ENCODE peak calls at places on chromosomes 1 and 21, in ten cellular contexts. One of them, this sample, is unnamed. For H3K9me3, the result is how much of the 10 kb centered on the place peaks cover.

GRCh38 chr1:93416183-93416582 is 31.7 kb upstream of the FNBP1L start:
- DNase-seq in GM12878: no peak
- DNase-seq in body of pancreas: no peak
- DNase-seq in SK-N-SH: no peak
- DNase-seq in pancreas: no peak
- DNase-seq in astrocyte: no peak
- DNase-seq in heart right ventricle: no peak
- DNase-seq in psoas muscle: no peak
- DNase-seq in heart left ventricle: no peak
- DNase-seq in prostate gland: no peak
- DNase-seq in this sample: no peak

GRCh38 chr1:111593403-111594127 is 26.0 kb upstream of the RAP1A start:
- DNase-seq in GM12878: no peak
- DNase-seq in SK-N-SH: peak
- DNase-seq in astrocyte: peak
- DNase-seq in body of pancreas: no peak
- DNase-seq in heart right ventricle: no peak
- DNase-seq in prostate gland: no peak
- DNase-seq in psoas muscle: no peak
- DNase-seq in heart left ventricle: peak
- DNase-seq in pancreas: no peak
- DNase-seq in this sample: no peak

GRCh38 chr21:14383596-14384210 is 757 bp upstream of the HSPA13 start:
- DNase-seq in pancreas: no peak
- DNase-seq in heart left ventricle: no peak
- DNase-seq in heart right ventricle: no peak
- DNase-seq in prostate gland: no peak
- DNase-seq in body of pancreas: peak
- DNase-seq in GM12878: peak
- DNase-seq in psoas muscle: no peak
- DNase-seq in SK-N-SH: no peak
- DNase-seq in astrocyte: peak
- DNase-seq in this sample: no peak

GRCh38 chr1:104648269-104648691 is 898.6 kb downstream of the AMY1C start:
- DNase-seq in astrocyte: no peak
- DNase-seq in pancreas: no peak
- DNase-seq in heart right ventricle: no peak
- DNase-seq in heart left ventricle: no peak
- DNase-seq in prostate gland: no peak
- DNase-seq in body of pancreas: no peak
- DNase-seq in psoas muscle: no peak
- DNase-seq in GM12878: no peak
- DNase-seq in SK-N-SH: peak
- DNase-seq in this sample: no peak

GRCh38 chr1:235730007-235730406 is 80.4 kb upstream of the GNG4 start:
- DNase-seq in pancreas: no peak
- DNase-seq in psoas muscle: no peak
- DNase-seq in prostate gland: no peak
- DNase-seq in heart right ventricle: no peak
- DNase-seq in astrocyte: no peak
- DNase-seq in GM12878: no peak
- DNase-seq in heart left ventricle: no peak
- DNase-seq in SK-N-SH: no peak
- DNase-seq in body of pancreas: no peak
- DNase-seq in this sample: no peak

GRCh38 chr1:89821322-89822108 is 683 bp downstream of the LRRC8D start:
- DNase-seq in body of pancreas: peak
- DNase-seq in pancreas: peak
- DNase-seq in prostate gland: peak
- DNase-seq in astrocyte: no peak
- DNase-seq in heart right ventricle: peak
- DNase-seq in psoas muscle: peak
- DNase-seq in heart left ventricle: peak
- DNase-seq in SK-N-SH: peak
- DNase-seq in GM12878: no peak
- DNase-seq in this sample: peak

GRCh38 chr1:145786271-145786670 is 37.6 kb downstream of the RNF115 start:
- DNase-seq in prostate gland: no peak
- DNase-seq in body of pancreas: no peak
- DNase-seq in astrocyte: no peak
- DNase-seq in GM12878: no peak
- DNase-seq in SK-N-SH: no peak
- DNase-seq in pancreas: no peak
- DNase-seq in heart right ventricle: no peak
- DNase-seq in psoas muscle: no peak
- DNase-seq in heart left ventricle: no peak
- DNase-seq in this sample: no peak

GRCh38 chr1:241639653-241640148 is 468 bp downstream of the CHML start:
- DNase-seq in pancreas: no peak
- DNase-seq in body of pancreas: peak
- DNase-seq in heart right ventricle: peak
- DNase-seq in prostate gland: peak
- DNase-seq in psoas muscle: peak
- DNase-seq in SK-N-SH: peak
- DNase-seq in heart left ventricle: peak
- DNase-seq in GM12878: no peak
- DNase-seq in astrocyte: peak
- DNase-seq in this sample: peak

GRCh38 chr1:219755234-219755633 is 142.3 kb upstream of the ZC3H11B start:
- DNase-seq in heart left ventricle: no peak
- DNase-seq in prostate gland: no peak
- DNase-seq in psoas muscle: no peak
- DNase-seq in heart right ventricle: no peak
- DNase-seq in SK-N-SH: no peak
- DNase-seq in pancreas: no peak
- DNase-seq in astrocyte: no peak
- DNase-seq in body of pancreas: no peak
- DNase-seq in GM12878: no peak
- DNase-seq in this sample: no peak

GRCh38 chr1:219751870-219752269 is 139.0 kb upstream of the ZC3H11B start:
- DNase-seq in psoas muscle: no peak
- DNase-seq in SK-N-SH: no peak
- DNase-seq in GM12878: no peak
- DNase-seq in prostate gland: no peak
- DNase-seq in heart left ventricle: no peak
- DNase-seq in heart right ventricle: no peak
- DNase-seq in body of pancreas: no peak
- DNase-seq in pancreas: no peak
- DNase-seq in astrocyte: no peak
- DNase-seq in this sample: no peak

GRCh38 chr1:219757890-219758289 is 145.0 kb upstream of the ZC3H11B start:
- DNase-seq in psoas muscle: no peak
- DNase-seq in GM12878: no peak
- DNase-seq in heart left ventricle: peak
- DNase-seq in astrocyte: peak
- DNase-seq in SK-N-SH: peak
- DNase-seq in body of pancreas: no peak
- DNase-seq in heart right ventricle: peak
- DNase-seq in prostate gland: peak
- DNase-seq in pancreas: no peak
- DNase-seq in this sample: no peak

GRCh38 chr1:219752645-219753044 is 139.7 kb upstream of the ZC3H11B start:
- DNase-seq in prostate gland: no peak
- DNase-seq in psoas muscle: no peak
- DNase-seq in body of pancreas: no peak
- DNase-seq in heart right ventricle: no peak
- DNase-seq in pancreas: no peak
- DNase-seq in SK-N-SH: no peak
- DNase-seq in heart left ventricle: no peak
- DNase-seq in GM12878: no peak
- DNase-seq in astrocyte: no peak
- DNase-seq in this sample: no peak

DNA sequence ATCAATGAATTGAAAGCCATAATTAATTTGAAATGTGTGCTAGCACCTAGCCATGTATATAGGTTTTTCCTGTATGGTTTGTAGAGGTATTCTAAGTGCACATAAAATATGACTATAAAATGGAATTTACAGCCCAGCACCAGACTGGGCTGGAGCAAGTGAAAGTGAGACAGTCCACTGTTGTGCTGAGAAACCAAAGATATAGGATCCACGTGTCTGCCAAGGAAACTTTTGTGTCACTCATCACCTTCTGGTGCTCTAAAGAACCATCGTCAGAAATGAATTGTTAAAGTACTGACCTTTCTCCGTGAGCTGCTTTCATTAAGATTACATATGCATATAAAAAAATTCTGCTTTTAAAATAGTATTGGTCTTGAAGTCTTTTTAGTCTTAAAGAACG is 141.0 kb upstream of the ZC3H11B start:
- DNase-seq in pancreas: no peak
- DNase-seq in GM12878: no peak
- DNase-seq in SK-N-SH: no peak
- DNase-seq in prostate gland: no peak
- DNase-seq in heart right ventricle: no peak
- DNase-seq in psoas muscle: no peak
- DNase-seq in body of pancreas: no peak
- DNase-seq in heart left ventricle: no peak
- DNase-seq in astrocyte: no peak
- DNase-seq in this sample: no peak
- H3K27ac ChIP-seq in pancreas: no peak
- H3K27ac ChIP-seq in GM12878: no peak
- H3K27ac ChIP-seq in SK-N-SH: no peak
- H3K27ac ChIP-seq in prostate gland: no peak
- H3K27ac ChIP-seq in heart right ventricle: no peak
- H3K27ac ChIP-seq in psoas muscle: no peak
- H3K27ac ChIP-seq in body of pancreas: no peak
- H3K27ac ChIP-seq in heart left ventricle: peak
- H3K27ac ChIP-seq in astrocyte: no peak
- H3K27ac ChIP-seq in this sample: no peak

GRCh38 chr21:46100020-46100419 is 2.1 kb downstream of the COL6A2 start:
- DNase-seq in astrocyte: no peak
- DNase-seq in pancreas: no peak
- DNase-seq in SK-N-SH: no peak
- DNase-seq in prostate gland: no peak
- DNase-seq in body of pancreas: no peak
- DNase-seq in psoas muscle: no peak
- DNase-seq in heart right ventricle: no peak
- DNase-seq in heart left ventricle: no peak
- DNase-seq in GM12878: no peak
- DNase-seq in this sample: peak

GRCh38 chr21:46097826-46098286 is at the start of gene COL6A2:
- DNase-seq in body of pancreas: peak
- DNase-seq in astrocyte: no peak
- DNase-seq in heart right ventricle: peak
- DNase-seq in prostate gland: peak
- DNase-seq in pancreas: peak
- DNase-seq in SK-N-SH: peak
- DNase-seq in GM12878: no peak
- DNase-seq in heart left ventricle: peak
- DNase-seq in psoas muscle: peak
- DNase-seq in this sample: peak

GRCh38 chr21:46099476-46099875 is 1.6 kb downstream of the COL6A2 start:
- DNase-seq in body of pancreas: no peak
- DNase-seq in pancreas: peak
- DNase-seq in psoas muscle: peak
- DNase-seq in SK-N-SH: peak
- DNase-seq in prostate gland: peak
- DNase-seq in astrocyte: no peak
- DNase-seq in heart left ventricle: peak
- DNase-seq in GM12878: no peak
- DNase-seq in heart right ventricle: peak
- DNase-seq in this sample: peak

GRCh38 chr21:46096997-46097825 is 701 bp upstream of the COL6A2 start:
- DNase-seq in body of pancreas: no peak
- DNase-seq in SK-N-SH: no peak
- DNase-seq in psoas muscle: peak
- DNase-seq in prostate gland: peak
- DNase-seq in astrocyte: no peak
- DNase-seq in pancreas: peak
- DNase-seq in GM12878: no peak
- DNase-seq in heart left ventricle: peak
- DNase-seq in heart right ventricle: peak
- DNase-seq in this sample: peak

DNA sequence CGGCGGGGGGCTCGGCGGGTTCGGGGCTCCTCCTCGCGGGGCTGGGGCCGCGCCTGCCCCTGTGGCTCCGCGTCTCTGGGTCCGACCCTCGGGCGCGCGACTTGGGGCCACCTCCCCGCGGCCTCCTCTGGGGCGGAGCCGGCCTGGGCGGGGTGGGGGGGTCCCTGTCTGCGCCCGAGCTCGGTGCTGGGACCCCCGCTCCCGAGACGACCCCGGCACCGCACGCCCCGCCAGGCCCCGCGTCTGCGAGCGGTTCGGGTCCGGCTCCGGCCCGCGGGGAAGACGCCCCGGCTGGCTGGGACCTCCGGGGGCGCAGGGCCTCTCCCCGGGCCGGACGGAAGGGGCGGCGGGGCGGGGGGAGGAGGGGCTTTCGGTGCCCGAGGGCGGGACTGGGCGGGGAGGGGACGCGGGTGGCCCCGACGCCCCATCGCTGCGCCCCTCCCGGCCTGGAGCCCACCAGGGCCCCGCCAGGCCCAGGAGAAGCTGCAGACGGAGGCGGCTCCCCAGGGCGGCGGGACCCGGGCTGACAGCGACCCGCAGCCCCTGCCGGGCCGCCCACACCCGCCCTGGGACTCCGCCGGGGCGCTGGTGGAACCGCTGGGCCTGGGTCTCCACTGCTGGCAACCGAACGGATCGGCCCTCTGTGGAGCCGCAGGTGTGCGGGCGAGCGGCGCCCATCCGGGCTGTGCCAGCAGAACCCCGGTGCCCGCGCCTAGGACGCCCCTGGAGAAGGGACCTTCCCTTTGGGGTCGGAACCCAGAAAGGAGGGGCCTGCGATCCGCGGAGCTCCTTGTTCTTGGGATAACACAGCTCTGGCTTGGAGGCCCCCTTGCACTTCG is 610 bp downstream of the COL6A2 start:
- DNase-seq in heart left ventricle: peak
- DNase-seq in SK-N-SH: peak
- DNase-seq in psoas muscle: peak
- DNase-seq in GM12878: no peak
- DNase-seq in prostate gland: peak
- DNase-seq in heart right ventricle: peak
- DNase-seq in astrocyte: no peak
- DNase-seq in pancreas: peak
- DNase-seq in body of pancreas: no peak
- DNase-seq in this sample: peak
- H3K4me3 ChIP-seq in heart left ventricle: peak
- H3K4me3 ChIP-seq in SK-N-SH: peak
- H3K4me3 ChIP-seq in psoas muscle: peak
- H3K4me3 ChIP-seq in GM12878: no peak
- H3K4me3 ChIP-seq in prostate gland: peak
- H3K4me3 ChIP-seq in heart right ventricle: peak
- H3K4me3 ChIP-seq in astrocyte: peak
- H3K4me3 ChIP-seq in pancreas: peak
- H3K4me3 ChIP-seq in body of pancreas: no peak
- H3K4me3 ChIP-seq in this sample: peak

DNA sequence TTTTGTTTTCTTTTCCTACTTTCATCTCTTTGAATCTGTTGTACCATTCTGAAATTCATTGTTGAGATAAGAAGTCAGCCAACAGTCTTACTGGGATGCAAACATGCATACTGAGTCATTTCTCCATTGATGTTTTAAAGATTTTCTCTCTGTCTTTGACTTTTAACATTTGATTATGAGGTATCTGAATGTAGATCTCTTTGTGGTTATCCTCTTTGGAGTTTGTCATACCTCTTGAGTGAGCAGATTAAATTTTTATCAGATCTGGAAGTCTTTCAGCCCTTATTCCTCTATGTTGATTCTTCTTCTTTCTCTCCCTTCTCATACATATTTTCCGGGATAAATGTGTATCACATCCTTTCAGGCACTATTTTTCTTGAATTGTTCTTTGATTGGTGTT is 406.9 kb upstream of the NCAM2 start:
- DNase-seq in psoas muscle: no peak
- DNase-seq in prostate gland: no peak
- DNase-seq in astrocyte: peak
- DNase-seq in heart left ventricle: no peak
- DNase-seq in pancreas: no peak
- DNase-seq in body of pancreas: no peak
- DNase-seq in heart right ventricle: no peak
- DNase-seq in GM12878: no peak
- DNase-seq in SK-N-SH: no peak
- DNase-seq in this sample: no peak
- H3K9me3 ChIP-seq in psoas muscle: under half
- H3K9me3 ChIP-seq in prostate gland: under half
- H3K9me3 ChIP-seq in astrocyte: under half
- H3K9me3 ChIP-seq in heart left ventricle: under half
- H3K9me3 ChIP-seq in pancreas: under half
- H3K9me3 ChIP-seq in body of pancreas: under half
- H3K9me3 ChIP-seq in heart right ventricle: under half
- H3K9me3 ChIP-seq in GM12878: under half
- H3K9me3 ChIP-seq in SK-N-SH: under half
- H3K9me3 ChIP-seq in this sample: under half

GRCh38 chr21:34807881-34808568 is 139.2 kb downstream of the CLIC6 start:
- DNase-seq in prostate gland: no peak
- DNase-seq in body of pancreas: peak
- DNase-seq in heart left ventricle: no peak
- DNase-seq in pancreas: no peak
- DNase-seq in psoas muscle: peak
- DNase-seq in heart right ventricle: no peak
- DNase-seq in GM12878: no peak
- DNase-seq in SK-N-SH: no peak
- DNase-seq in astrocyte: peak
- DNase-seq in this sample: peak
- H3K27ac ChIP-seq in prostate gland: no peak
- H3K27ac ChIP-seq in body of pancreas: peak
- H3K27ac ChIP-seq in heart left ventricle: no peak
- H3K27ac ChIP-seq in pancreas: no peak
- H3K27ac ChIP-seq in psoas muscle: peak
- H3K27ac ChIP-seq in heart right ventricle: no peak
- H3K27ac ChIP-seq in GM12878: no peak
- H3K27ac ChIP-seq in SK-N-SH: peak
- H3K27ac ChIP-seq in astrocyte: peak
- H3K27ac ChIP-seq in this sample: peak